ENCODE peak calls at places on chromosomes 13 and 19, in ten cellular contexts. One of them, this sample, is unnamed.

GRCh38 chr19:38443458-38444001 is 10.0 kb downstream of the RYR1 start:
- DNase-seq in pancreas: no peak
- DNase-seq in IMR-90: no peak
- DNase-seq in dorsolateral prefrontal cortex: no peak
- DNase-seq in heart left ventricle: no peak
- DNase-seq in AG04450: no peak
- DNase-seq in body of pancreas: no peak
- DNase-seq in substantia nigra: no peak
- DNase-seq in caudate nucleus: no peak
- DNase-seq in tibial artery: no peak
- DNase-seq in this sample: no peak

GRCh38 chr13:48635478-48635877 is 18.3 kb upstream of the CYSLTR2 start:
- DNase-seq in heart left ventricle: no peak
- DNase-seq in IMR-90: no peak
- DNase-seq in substantia nigra: no peak
- DNase-seq in pancreas: no peak
- DNase-seq in body of pancreas: no peak
- DNase-seq in dorsolateral prefrontal cortex: no peak
- DNase-seq in caudate nucleus: no peak
- DNase-seq in AG04450: no peak
- DNase-seq in tibial artery: no peak
- DNase-seq in this sample: no peak

GRCh38 chr13:25232937-25233515 is 54.3 kb downstream of the MTMR6 start:
- DNase-seq in AG04450: no peak
- DNase-seq in heart left ventricle: no peak
- DNase-seq in body of pancreas: no peak
- DNase-seq in dorsolateral prefrontal cortex: no peak
- DNase-seq in tibial artery: no peak
- DNase-seq in IMR-90: peak; percentile 21
- DNase-seq in pancreas: no peak
- DNase-seq in caudate nucleus: no peak
- DNase-seq in substantia nigra: no peak
- DNase-seq in this sample: peak; percentile 30

GRCh38 chr19:49441210-49441959 is at the start of gene SLC17A7:
- DNase-seq in body of pancreas: peak; percentile 50
- DNase-seq in AG04450: no peak
- DNase-seq in tibial artery: peak; percentile 72
- DNase-seq in pancreas: peak; percentile 26
- DNase-seq in heart left ventricle: peak; percentile 60
- DNase-seq in IMR-90: no peak
- DNase-seq in dorsolateral prefrontal cortex: no peak
- DNase-seq in caudate nucleus: no peak
- DNase-seq in substantia nigra: no peak
- DNase-seq in this sample: peak; percentile 52

GRCh38 chr13:27034678-27035111 is 136.9 kb downstream of the USP12 start:
- DNase-seq in IMR-90: no peak
- DNase-seq in body of pancreas: no peak
- DNase-seq in dorsolateral prefrontal cortex: peak; percentile 70
- DNase-seq in heart left ventricle: no peak
- DNase-seq in tibial artery: no peak
- DNase-seq in AG04450: no peak
- DNase-seq in caudate nucleus: no peak
- DNase-seq in substantia nigra: no peak
- DNase-seq in pancreas: no peak
- DNase-seq in this sample: no peak

GRCh38 chr13:41311607-41312500 is 787 bp downstream of the NAA16 start:
- DNase-seq in AG04450: no peak
- DNase-seq in heart left ventricle: peak; percentile 51
- DNase-seq in body of pancreas: peak; percentile 77
- DNase-seq in caudate nucleus: peak; percentile 47
- DNase-seq in substantia nigra: peak; percentile 34
- DNase-seq in dorsolateral prefrontal cortex: peak; percentile 46
- DNase-seq in tibial artery: peak; percentile 28
- DNase-seq in pancreas: no peak
- DNase-seq in IMR-90: peak; percentile 43
- DNase-seq in this sample: peak; percentile 33

GRCh38 chr19:40862785-40863184 is 12.5 kb upstream of the CYP2A6 start:
- DNase-seq in IMR-90: no peak
- DNase-seq in caudate nucleus: no peak
- DNase-seq in tibial artery: no peak
- DNase-seq in heart left ventricle: no peak
- DNase-seq in AG04450: no peak
- DNase-seq in dorsolateral prefrontal cortex: no peak
- DNase-seq in body of pancreas: no peak
- DNase-seq in substantia nigra: no peak
- DNase-seq in pancreas: no peak
- DNase-seq in this sample: no peak

GRCh38 chr19:51513968-51514367 is 12.4 kb upstream of the SIGLEC12 start:
- DNase-seq in body of pancreas: no peak
- DNase-seq in caudate nucleus: no peak
- DNase-seq in tibial artery: no peak
- DNase-seq in pancreas: no peak
- DNase-seq in AG04450: no peak
- DNase-seq in substantia nigra: no peak
- DNase-seq in dorsolateral prefrontal cortex: no peak
- DNase-seq in heart left ventricle: no peak
- DNase-seq in IMR-90: no peak
- DNase-seq in this sample: no peak

GRCh38 chr13:75792526-75793187 is 156.5 kb downstream of the LMO7 start:
- DNase-seq in pancreas: no peak
- DNase-seq in tibial artery: no peak
- DNase-seq in AG04450: peak; percentile 26
- DNase-seq in body of pancreas: peak; percentile 20
- DNase-seq in caudate nucleus: no peak
- DNase-seq in IMR-90: peak; percentile 56
- DNase-seq in dorsolateral prefrontal cortex: no peak
- DNase-seq in heart left ventricle: no peak
- DNase-seq in substantia nigra: no peak
- DNase-seq in this sample: no peak

GRCh38 chr13:111325941-111326620 is 5.6 kb downstream of the TEX29 start:
- DNase-seq in caudate nucleus: no peak
- DNase-seq in AG04450: no peak
- DNase-seq in heart left ventricle: no peak
- DNase-seq in body of pancreas: no peak
- DNase-seq in dorsolateral prefrontal cortex: no peak
- DNase-seq in tibial artery: peak; percentile 12
- DNase-seq in substantia nigra: no peak
- DNase-seq in pancreas: no peak
- DNase-seq in IMR-90: no peak
- DNase-seq in this sample: no peak

GRCh38 chr19:2983351-2984195 is 6.2 kb downstream of the TLE6 start:
- DNase-seq in tibial artery: peak; percentile 85
- DNase-seq in caudate nucleus: peak; percentile 4
- DNase-seq in heart left ventricle: peak; percentile 83
- DNase-seq in IMR-90: peak; percentile 7
- DNase-seq in AG04450: no peak
- DNase-seq in substantia nigra: no peak
- DNase-seq in pancreas: no peak
- DNase-seq in dorsolateral prefrontal cortex: peak; percentile 57
- DNase-seq in body of pancreas: peak; percentile 70
- DNase-seq in this sample: peak; percentile 71

GRCh38 chr19:16324064-16324383 is 602 bp upstream of the KLF2 start:
- DNase-seq in pancreas: no peak
- DNase-seq in dorsolateral prefrontal cortex: no peak
- DNase-seq in AG04450: no peak
- DNase-seq in substantia nigra: no peak
- DNase-seq in heart left ventricle: no peak
- DNase-seq in caudate nucleus: no peak
- DNase-seq in body of pancreas: no peak
- DNase-seq in tibial artery: no peak
- DNase-seq in IMR-90: no peak
- DNase-seq in this sample: no peak
- H3K27ac ChIP-seq in pancreas: peak overlapping the region; percentile 71
- H3K27ac ChIP-seq in dorsolateral prefrontal cortex: peak overlapping the region; percentile 89
- H3K27ac ChIP-seq in AG04450: peak overlapping the region; percentile 87
- H3K27ac ChIP-seq in substantia nigra: no peak overlapping the region
- H3K27ac ChIP-seq in heart left ventricle: peak overlapping the region; percentile 74
- H3K27ac ChIP-seq in caudate nucleus: no peak overlapping the region
- H3K27ac ChIP-seq in body of pancreas: peak overlapping the region; percentile 50
- H3K27ac ChIP-seq in tibial artery: peak overlapping the region; percentile 79
- H3K27ac ChIP-seq in IMR-90: peak overlapping the region; percentile 41
- H3K27ac ChIP-seq in this sample: peak overlapping the region; percentile 54

DNA sequence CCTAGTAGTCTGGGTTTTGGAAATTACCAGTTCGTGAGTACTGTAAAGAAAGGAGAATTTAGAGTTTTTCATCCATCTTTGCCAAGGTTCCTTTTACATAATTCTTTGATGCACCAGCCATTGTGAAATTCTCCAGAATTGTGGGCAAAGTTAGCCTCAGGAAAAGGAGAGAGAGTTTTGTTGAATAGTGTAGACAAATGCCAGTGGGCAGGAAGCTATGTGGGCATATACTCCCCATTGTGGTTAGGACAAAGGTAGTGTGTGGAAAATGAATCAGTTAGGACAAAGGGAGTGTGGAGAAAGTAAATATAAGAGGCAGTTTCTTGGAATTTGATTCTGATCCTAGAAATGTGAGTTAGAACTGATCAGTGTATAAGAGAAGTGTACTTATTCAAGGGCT is 67.9 kb downstream of the PCCA start:
- DNase-seq in substantia nigra: no peak
- DNase-seq in IMR-90: no peak
- DNase-seq in body of pancreas: no peak
- DNase-seq in caudate nucleus: no peak
- DNase-seq in tibial artery: no peak
- DNase-seq in dorsolateral prefrontal cortex: no peak
- DNase-seq in pancreas: no peak
- DNase-seq in heart left ventricle: no peak
- DNase-seq in AG04450: no peak
- DNase-seq in this sample: peak; percentile 14
- H3K27ac ChIP-seq in substantia nigra: no peak overlapping the region
- H3K27ac ChIP-seq in IMR-90: no peak overlapping the region
- H3K27ac ChIP-seq in body of pancreas: no peak overlapping the region
- H3K27ac ChIP-seq in caudate nucleus: no peak overlapping the region
- H3K27ac ChIP-seq in tibial artery: no peak overlapping the region
- H3K27ac ChIP-seq in dorsolateral prefrontal cortex: no peak overlapping the region
- H3K27ac ChIP-seq in pancreas: no peak overlapping the region
- H3K27ac ChIP-seq in heart left ventricle: no peak overlapping the region
- H3K27ac ChIP-seq in AG04450: no peak overlapping the region
- H3K27ac ChIP-seq in this sample: no peak overlapping the region

GRCh38 chr19:1979642-1980041 is 35.9 kb downstream of the BTBD2 start:
- DNase-seq in IMR-90: no peak
- DNase-seq in caudate nucleus: no peak
- DNase-seq in AG04450: no peak
- DNase-seq in pancreas: peak; percentile 78
- DNase-seq in dorsolateral prefrontal cortex: no peak
- DNase-seq in heart left ventricle: no peak
- DNase-seq in body of pancreas: no peak
- DNase-seq in substantia nigra: no peak
- DNase-seq in tibial artery: no peak
- DNase-seq in this sample: no peak

GRCh38 chr19:1978346-1978894 is 37.1 kb downstream of the BTBD2 start:
- DNase-seq in caudate nucleus: no peak
- DNase-seq in dorsolateral prefrontal cortex: no peak
- DNase-seq in substantia nigra: no peak
- DNase-seq in body of pancreas: no peak
- DNase-seq in IMR-90: no peak
- DNase-seq in pancreas: peak; percentile 75
- DNase-seq in AG04450: no peak
- DNase-seq in tibial artery: no peak
- DNase-seq in heart left ventricle: no peak
- DNase-seq in this sample: no peak

GRCh38 chr19:1979017-1979416 is 36.5 kb downstream of the BTBD2 start:
- DNase-seq in pancreas: peak; percentile 67
- DNase-seq in body of pancreas: no peak
- DNase-seq in IMR-90: no peak
- DNase-seq in substantia nigra: no peak
- DNase-seq in dorsolateral prefrontal cortex: no peak
- DNase-seq in heart left ventricle: no peak
- DNase-seq in tibial artery: no peak
- DNase-seq in AG04450: no peak
- DNase-seq in caudate nucleus: no peak
- DNase-seq in this sample: no peak

GRCh38 chr19:1975081-1975480 is 34.1 kb downstream of the CSNK1G2 start:
- DNase-seq in IMR-90: peak; percentile 35
- DNase-seq in heart left ventricle: no peak
- DNase-seq in body of pancreas: no peak
- DNase-seq in caudate nucleus: peak; percentile 12
- DNase-seq in substantia nigra: no peak
- DNase-seq in dorsolateral prefrontal cortex: no peak
- DNase-seq in AG04450: no peak
- DNase-seq in pancreas: no peak
- DNase-seq in tibial artery: no peak
- DNase-seq in this sample: no peak

DNA sequence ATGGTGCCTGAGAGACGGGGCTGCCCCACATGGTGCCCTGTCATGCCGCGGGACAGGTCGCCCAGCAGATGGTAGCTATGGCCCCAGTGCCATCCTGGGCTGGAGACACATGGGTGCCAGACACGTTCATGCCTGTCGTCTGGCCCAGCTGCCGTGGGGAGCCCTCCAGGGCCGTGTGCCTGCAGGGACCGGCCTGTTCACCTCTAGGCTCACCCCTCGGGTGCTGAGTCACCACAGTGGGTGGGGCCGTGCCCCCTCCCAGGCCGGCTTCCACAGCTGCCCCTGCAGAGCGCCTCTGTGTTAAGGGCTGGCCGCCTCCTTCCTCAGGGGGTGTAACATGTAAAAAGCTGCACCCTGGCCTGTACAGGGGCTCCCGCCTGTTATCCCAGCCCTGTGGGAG is 36.1 kb downstream of the CSNK1G2 start:
- DNase-seq in IMR-90: no peak
- DNase-seq in body of pancreas: no peak
- DNase-seq in AG04450: no peak
- DNase-seq in pancreas: no peak
- DNase-seq in substantia nigra: no peak
- DNase-seq in caudate nucleus: no peak
- DNase-seq in dorsolateral prefrontal cortex: no peak
- DNase-seq in heart left ventricle: no peak
- DNase-seq in tibial artery: no peak
- DNase-seq in this sample: no peak
- H3K27ac ChIP-seq in IMR-90: no peak overlapping the region
- H3K27ac ChIP-seq in body of pancreas: no peak overlapping the region
- H3K27ac ChIP-seq in AG04450: no peak overlapping the region
- H3K27ac ChIP-seq in pancreas: no peak overlapping the region
- H3K27ac ChIP-seq in substantia nigra: no peak overlapping the region
- H3K27ac ChIP-seq in caudate nucleus: no peak overlapping the region
- H3K27ac ChIP-seq in dorsolateral prefrontal cortex: no peak overlapping the region
- H3K27ac ChIP-seq in heart left ventricle: no peak overlapping the region
- H3K27ac ChIP-seq in tibial artery: no peak overlapping the region
- H3K27ac ChIP-seq in this sample: peak overlapping the region; percentile 64

GRCh38 chr13:82467626-82468025 is 1414.6 kb downstream of the SLITRK1 start:
- DNase-seq in dorsolateral prefrontal cortex: no peak
- DNase-seq in IMR-90: no peak
- DNase-seq in pancreas: no peak
- DNase-seq in substantia nigra: no peak
- DNase-seq in heart left ventricle: no peak
- DNase-seq in AG04450: no peak
- DNase-seq in tibial artery: no peak
- DNase-seq in body of pancreas: no peak
- DNase-seq in caudate nucleus: no peak
- DNase-seq in this sample: no peak
- H3K27ac ChIP-seq in dorsolateral prefrontal cortex: no peak overlapping the region
- H3K27ac ChIP-seq in IMR-90: no peak overlapping the region
- H3K27ac ChIP-seq in pancreas: no peak overlapping the region
- H3K27ac ChIP-seq in substantia nigra: no peak overlapping the region
- H3K27ac ChIP-seq in heart left ventricle: no peak overlapping the region
- H3K27ac ChIP-seq in AG04450: no peak overlapping the region
- H3K27ac ChIP-seq in tibial artery: no peak overlapping the region
- H3K27ac ChIP-seq in body of pancreas: no peak overlapping the region
- H3K27ac ChIP-seq in caudate nucleus: no peak overlapping the region
- H3K27ac ChIP-seq in this sample: no peak overlapping the region

This sample was measured in RWPE1.